ENCODE peak calls at places on chromosomes 4 and X, in six cellular contexts. O is SW480, W is heart right ventricle, U is AG04450, D is psoas muscle, Z is iPS-NIHi11. N is an unnamed sample.

GRCh38 chrX:56782791-56783449 is 53.9 kb downstream of the NBDY start:
- DNase-seq in O (no peak), W (no peak), U (no peak), D (no peak), Z (no peak), N (no peak)

GRCh38 chr4:38075370-38076152 is 115.4 kb downstream of the PTTG2 start:
- DNase-seq in O (no peak), W (peak), U (no peak), D (no peak), Z (no peak), N (no peak)

GRCh38 chr4:25207997-25208396 is 25.8 kb upstream of the PI4K2B start:
- DNase-seq in O (no peak), W (no peak), U (no peak), D (no peak), Z (no peak), N (no peak)

GRCh38 chr4:93780080-93780479 is 48.5 kb upstream of the ATOH1 start:
- DNase-seq in O (no peak), W (no peak), U (no peak), D (no peak), Z (no peak), N (no peak)

GRCh38 chrX:155953055-155953454 is 44.4 kb upstream of the IL9R start:
- DNase-seq in O (no peak), W (no peak), U (no peak), D (no peak), Z (no peak), N (no peak)

GRCh38 chr4:2954358-2955185 is 8.6 kb downstream of the NOP14 start:
- DNase-seq in O (no peak), W (no peak), U (no peak), D (no peak), Z (peak), N (no peak)

GRCh38 chrX:69128573-69128972 is 36.7 kb downstream of the PJA1 start:
- DNase-seq in O (no peak), W (peak), U (no peak), D (no peak), Z (peak), N (no peak)

GRCh38 chrX:40260123-40260751 is 162.5 kb upstream of the BCOR start:
- DNase-seq in O (no peak), W (peak), U (no peak), D (no peak), Z (no peak), N (no peak)

GRCh38 chr4:100421356-100421978 is 96.4 kb downstream of the EMCN start:
- DNase-seq in O (peak), W (no peak), U (no peak), D (no peak), Z (peak), N (no peak)